ENCODE peak calls at places on chromosomes 13 and 19, in four cellular contexts. One of them, this sample, is unnamed.
A peak's percentile ranks its signal among the peaks of the same experiment; 100 is the strongest.

GRCh38 chr13:89294115-89294867 is 1623.1 kb downstream of the SLITRK5 start:
- DNase-seq in GM12878: no peak
- DNase-seq in HepG2: no peak
- DNase-seq in K562: no peak
- DNase-seq in this sample: no peak

GRCh38 chr13:101202590-101202989 is 213.7 kb downstream of the NALCN start:
- DNase-seq in GM12878: no peak
- DNase-seq in HepG2: no peak
- DNase-seq in K562: no peak
- DNase-seq in this sample: no peak

GRCh38 chr19:29785955-29786589 is 25.7 kb upstream of the CCNE1 start:
- DNase-seq in HepG2: no peak
- DNase-seq in GM12878: no peak
- DNase-seq in K562: peak; percentile 44
- DNase-seq in this sample: no peak

GRCh38 chr19:14514215-14514871 is 3.9 kb downstream of the DNAJB1 start:
- DNase-seq in GM12878: no peak
- DNase-seq in K562: no peak
- DNase-seq in HepG2: no peak
- DNase-seq in this sample: no peak

GRCh38 chr19:35143231-35143715 is at the start of gene FXYD7:
- DNase-seq in GM12878: no peak
- DNase-seq in HepG2: no peak
- DNase-seq in K562: no peak
- DNase-seq in this sample: peak; percentile 66

GRCh38 chr19:7492142-7493055 is 3.6 kb upstream of the PEX11G start:
- DNase-seq in GM12878: no peak
- DNase-seq in K562: no peak
- DNase-seq in HepG2: no peak
- DNase-seq in this sample: no peak

GRCh38 chr13:107867701-107868661 is 347.4 kb downstream of the LIG4 start:
- DNase-seq in K562: peak; percentile 73
- DNase-seq in HepG2: no peak
- DNase-seq in GM12878: no peak
- DNase-seq in this sample: peak; percentile 87

GRCh38 chr13:94667190-94667589 is 45.2 kb downstream of the SOX21 start:
- DNase-seq in GM12878: no peak
- DNase-seq in HepG2: no peak
- DNase-seq in K562: no peak
- DNase-seq in this sample: no peak

GRCh38 chr19:19105365-19106060 is 32.8 kb downstream of the TMEM161A start:
- DNase-seq in HepG2: peak; percentile 48
- DNase-seq in K562: peak; percentile 93
- DNase-seq in GM12878: peak; percentile 13
- DNase-seq in this sample: peak; percentile 56

GRCh38 chr19:21947775-21948174 is 63.0 kb downstream of the ZNF208 start:
- DNase-seq in HepG2: no peak
- DNase-seq in GM12878: no peak
- DNase-seq in K562: peak; percentile 8
- DNase-seq in this sample: peak; percentile 2

GRCh38 chr13:96680898-96681297 is 313.4 kb downstream of the OXGR1 start:
- DNase-seq in K562: no peak
- DNase-seq in HepG2: no peak
- DNase-seq in GM12878: no peak
- DNase-seq in this sample: no peak

GRCh38 chr13:28347456-28348371 is 147.2 kb downstream of the FLT1 start:
- DNase-seq in GM12878: no peak
- DNase-seq in K562: peak; percentile 13
- DNase-seq in HepG2: no peak
- DNase-seq in this sample: no peak

GRCh38 chr13:72255908-72256307 is 388.9 kb upstream of the DACH1 start:
- DNase-seq in K562: no peak
- DNase-seq in GM12878: no peak
- DNase-seq in HepG2: peak; percentile 9
- DNase-seq in this sample: peak; percentile 19

GRCh38 chr13:21979156-21979819 is 308.4 kb downstream of the FGF9 start:
- DNase-seq in HepG2: no peak
- DNase-seq in K562: no peak
- DNase-seq in GM12878: no peak
- DNase-seq in this sample: no peak

GRCh38 chr13:91722267-91722884 is 324.0 kb downstream of the GPC5 start:
- DNase-seq in K562: peak; percentile 66
- DNase-seq in HepG2: no peak
- DNase-seq in GM12878: no peak
- DNase-seq in this sample: peak; percentile 36

GRCh38 chr13:34155931-34156607 is 338.1 kb downstream of the RFC3 start:
- DNase-seq in GM12878: no peak
- DNase-seq in K562: no peak
- DNase-seq in HepG2: no peak
- DNase-seq in this sample: no peak

GRCh38 chr19:43620061-43621001 is 902 bp upstream of the ZNF428 start:
- DNase-seq in HepG2: no peak
- DNase-seq in K562: peak; percentile 54
- DNase-seq in GM12878: no peak
- DNase-seq in this sample: no peak

GRCh38 chr13:30737511-30738342 is 2.4 kb downstream of the ALOX5AP start:
- DNase-seq in GM12878: no peak
- DNase-seq in HepG2: no peak
- DNase-seq in K562: no peak
- DNase-seq in this sample: no peak

GRCh38 chr13:49858183-49858856 is 65.8 kb upstream of the KPNA3 start:
- DNase-seq in K562: no peak
- DNase-seq in GM12878: no peak
- DNase-seq in HepG2: peak; percentile 95
- DNase-seq in this sample: no peak
- TF ChIP-seq NFIC in K562: no peak
- TF ChIP-seq NFIC in GM12878: no peak
- TF ChIP-seq NFIC in HepG2: peak; percentile 90
- TF ChIP-seq NFIC in this sample: no peak

DNA sequence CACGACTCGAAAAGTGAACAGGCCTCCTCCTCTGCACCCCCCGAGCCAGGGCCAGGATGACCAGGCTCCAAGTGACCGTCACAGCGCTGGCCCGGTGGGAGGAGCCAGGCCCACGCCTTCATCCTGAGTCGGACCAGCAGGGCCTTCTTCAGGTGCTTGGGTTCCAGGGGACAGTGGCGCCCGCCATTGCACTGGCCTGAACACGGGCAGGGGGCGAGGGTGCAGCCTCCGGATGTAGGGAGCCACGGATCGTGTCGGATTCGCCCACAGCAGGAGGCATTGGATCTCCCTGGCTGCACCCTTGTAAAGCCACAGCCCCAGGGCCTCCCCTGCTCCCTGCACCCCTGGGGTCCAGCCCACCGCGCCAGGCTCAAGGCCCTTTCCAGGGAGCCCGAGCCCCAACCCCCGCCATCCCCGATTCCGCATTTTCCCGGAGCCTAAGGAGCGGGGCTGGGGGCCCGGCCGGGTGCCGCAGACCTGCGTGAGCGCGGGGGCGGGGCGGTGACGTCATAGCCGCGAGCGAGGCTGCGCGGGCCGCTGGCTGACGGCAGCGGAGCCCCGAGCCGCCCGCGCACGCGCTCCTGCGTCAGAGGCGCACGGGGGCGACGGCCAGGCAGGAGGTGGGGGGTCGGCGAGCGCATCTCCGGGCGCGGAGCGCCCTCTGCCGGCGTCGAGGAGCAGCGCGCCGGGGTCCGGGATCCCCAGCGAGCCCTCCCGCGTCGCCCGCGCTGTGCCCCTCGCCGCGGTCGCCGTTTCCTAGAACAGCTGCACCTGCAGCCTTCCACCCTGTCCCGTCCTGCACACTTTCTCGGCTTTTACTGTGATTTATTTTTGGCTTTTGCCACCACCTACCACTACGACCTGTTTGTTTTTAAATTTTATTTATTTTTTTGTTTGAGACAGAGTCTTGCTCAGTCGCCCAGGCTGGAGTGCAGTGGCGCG is 1.5 kb upstream of the ATP5F1D start:
- DNase-seq in GM12878: no peak
- DNase-seq in K562: peak; percentile 91
- DNase-seq in HepG2: peak; percentile 62
- DNase-seq in this sample: peak; percentile 98
- TF ChIP-seq EP300 in GM12878: peak; percentile 37
- TF ChIP-seq EP300 in K562: no peak
- TF ChIP-seq EP300 in HepG2: no peak
- TF ChIP-seq EP300 in this sample: no peak

DNA sequence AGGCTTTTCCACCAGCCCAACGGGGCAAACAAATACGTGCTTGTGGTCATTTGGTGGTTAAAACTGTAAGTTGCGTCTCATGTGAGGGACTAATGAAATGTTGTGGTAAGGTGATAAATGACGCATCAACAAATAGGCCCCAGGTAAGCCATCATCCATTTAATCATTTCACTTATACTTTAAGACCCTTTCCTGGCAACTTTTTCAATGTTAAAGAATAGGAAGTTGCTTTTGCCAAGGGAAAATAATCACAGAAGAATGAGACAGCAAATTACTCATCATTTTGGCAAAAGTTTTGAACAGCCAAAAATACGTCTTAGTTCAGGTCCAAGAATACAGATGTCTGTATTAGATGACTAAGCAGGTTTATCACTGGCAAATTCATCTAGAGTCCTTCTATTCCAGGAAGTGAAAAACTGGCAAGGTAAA is 660.4 kb downstream of the SLITRK1 start:
- DNase-seq in HepG2: no peak
- DNase-seq in GM12878: no peak
- DNase-seq in K562: no peak
- DNase-seq in this sample: no peak
- TF ChIP-seq NFIC in HepG2: no peak
- TF ChIP-seq NFIC in GM12878: no peak
- TF ChIP-seq NFIC in K562: no peak
- TF ChIP-seq NFIC in this sample: peak; percentile 95

GRCh38 chr19:16078311-16078758 is 2.0 kb downstream of the TPM4 start:
- DNase-seq in HepG2: no peak
- DNase-seq in GM12878: no peak
- DNase-seq in K562: no peak
- DNase-seq in this sample: no peak

GRCh38 chr19:16076958-16077611 is 790 bp downstream of the TPM4 start:
- DNase-seq in HepG2: no peak
- DNase-seq in K562: peak; percentile 43
- DNase-seq in GM12878: no peak
- DNase-seq in this sample: peak; percentile 70

GRCh38 chr19:16076154-16076957 is at the start of gene TPM4:
- DNase-seq in GM12878: peak; percentile 74
- DNase-seq in K562: peak; percentile 84
- DNase-seq in HepG2: peak; percentile 88
- DNase-seq in this sample: peak; percentile 86

GRCh38 chr19:16075430-16076153 is 703 bp upstream of the TPM4 start:
- DNase-seq in GM12878: no peak
- DNase-seq in HepG2: no peak
- DNase-seq in K562: no peak
- DNase-seq in this sample: no peak

GRCh38 chr19:16078759-16079707 is 2.7 kb downstream of the TPM4 start:
- DNase-seq in HepG2: peak; percentile 79
- DNase-seq in GM12878: peak; percentile 94
- DNase-seq in K562: peak; percentile 64
- DNase-seq in this sample: peak; percentile 68
- TF ChIP-seq EP300 in HepG2: no peak
- TF ChIP-seq EP300 in GM12878: peak; percentile 31
- TF ChIP-seq EP300 in K562: peak; percentile 98
- TF ChIP-seq EP300 in this sample: peak; percentile 79

DNA sequence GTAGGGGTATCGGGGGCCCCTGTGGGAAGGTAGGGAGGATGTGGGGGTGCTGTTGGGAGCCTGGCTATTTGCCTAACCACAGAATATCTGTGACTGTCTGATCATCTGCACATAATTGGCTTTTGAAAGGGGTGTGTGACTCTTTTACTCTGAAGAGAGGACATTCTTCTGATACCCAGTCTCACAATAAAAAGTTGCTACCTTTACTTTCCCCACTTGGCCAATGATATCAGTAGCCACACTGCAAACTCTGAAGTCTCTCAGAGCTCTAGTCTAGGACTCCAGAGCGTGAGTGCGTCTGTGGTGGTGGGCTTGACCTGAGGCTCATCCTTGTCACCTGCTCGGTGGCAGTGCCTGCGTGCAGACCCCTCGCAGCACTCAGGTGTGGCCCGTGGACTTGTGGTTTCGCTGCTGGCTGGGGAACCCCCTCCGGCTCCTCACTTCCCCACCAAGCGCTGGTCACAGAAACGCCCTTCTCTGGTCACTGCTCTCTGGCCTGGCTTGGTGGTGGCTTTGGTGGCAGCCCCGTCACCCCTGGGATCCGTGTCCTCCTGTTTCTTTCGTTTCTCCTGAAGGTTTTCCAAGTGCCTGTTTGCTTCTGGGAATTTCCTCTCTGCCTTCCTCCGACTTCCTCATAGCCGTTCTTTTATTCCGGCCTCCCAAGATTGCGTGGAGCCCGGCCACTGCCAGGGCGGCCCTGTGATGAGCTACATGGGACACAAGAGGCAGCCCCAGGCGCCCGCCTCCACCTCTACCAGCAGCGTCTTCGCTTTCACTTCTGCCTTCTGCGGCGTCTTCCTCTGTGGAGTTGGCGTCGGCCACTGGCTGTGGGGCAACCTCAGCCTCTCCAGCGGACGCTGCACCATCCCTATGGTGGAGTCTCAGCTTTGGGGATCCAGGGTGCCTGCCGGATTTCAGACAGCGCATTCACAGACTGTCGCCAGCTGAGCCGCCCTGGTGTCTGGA is 78.0 kb downstream of the ATP11A start:
- DNase-seq in HepG2: no peak
- DNase-seq in K562: no peak
- DNase-seq in GM12878: peak; percentile 17
- DNase-seq in this sample: no peak
- TF ChIP-seq NFIC in HepG2: no peak
- TF ChIP-seq NFIC in K562: no peak
- TF ChIP-seq NFIC in GM12878: peak; percentile 48
- TF ChIP-seq NFIC in this sample: no peak

GRCh38 chr19:8988204-8988603 is 22.0 kb downstream of the MUC16 start:
- DNase-seq in HepG2: no peak
- DNase-seq in K562: peak; percentile 57
- DNase-seq in GM12878: no peak
- DNase-seq in this sample: no peak

GRCh38 chr19:8986296-8986695 is 23.9 kb downstream of the MUC16 start:
- DNase-seq in GM12878: no peak
- DNase-seq in HepG2: no peak
- DNase-seq in K562: no peak
- DNase-seq in this sample: no peak
- TF ChIP-seq EP300 in GM12878: no peak
- TF ChIP-seq EP300 in HepG2: no peak
- TF ChIP-seq EP300 in K562: no peak
- TF ChIP-seq EP300 in this sample: no peak

DNA sequence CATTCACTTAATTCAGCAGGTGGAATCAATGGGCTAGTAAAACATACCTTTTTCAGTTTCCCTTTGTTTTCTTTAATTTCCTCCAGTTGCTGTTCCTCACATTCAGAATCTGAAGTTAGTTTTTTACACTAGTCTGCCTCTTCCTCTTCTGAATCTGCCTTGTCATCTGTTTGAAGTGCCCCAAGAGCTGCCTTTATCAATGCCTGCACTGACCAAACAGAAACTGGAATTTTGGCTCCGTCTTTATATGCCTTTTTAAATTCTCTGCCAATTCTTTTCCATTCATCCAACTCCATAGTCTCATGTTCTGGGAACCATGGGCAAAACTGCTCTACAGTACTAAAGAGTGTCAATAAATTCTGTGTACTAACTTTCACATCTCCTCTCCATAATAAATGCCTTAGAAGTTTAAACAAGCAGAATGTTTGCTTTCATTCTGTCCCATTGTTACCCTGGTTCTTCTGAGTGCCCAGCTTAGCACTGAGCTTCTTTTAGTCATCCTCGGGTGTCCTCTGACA is 154.2 kb downstream of the ZNF486 start:
- DNase-seq in K562: no peak
- DNase-seq in GM12878: no peak
- DNase-seq in HepG2: no peak
- DNase-seq in this sample: no peak
- TF ChIP-seq NFIC in K562: no peak
- TF ChIP-seq NFIC in GM12878: no peak
- TF ChIP-seq NFIC in HepG2: no peak
- TF ChIP-seq NFIC in this sample: no peak

This sample was measured in SK-N-SH.